ENCODE peak calls at places on chromosomes 16 and 17, in nine cellular contexts. One of them, this sample, is unnamed.
A peak's percentile ranks its signal among the peaks of the same experiment; 100 is the strongest.

GRCh38 chr17:27438631-27439030 is 17.6 kb upstream of the KSR1 start:
- DNase-seq in tibial nerve: no peak
- DNase-seq in cardiac muscle cell: peak; percentile 32
- DNase-seq in adipocyte: no peak
- DNase-seq in lower lobe of right lung: peak; percentile 14
- DNase-seq in body of pancreas: no peak
- DNase-seq in left ventricle myocardium inferior: no peak
- DNase-seq in A549: no peak
- DNase-seq in heart left ventricle: no peak
- DNase-seq in this sample: peak; percentile 19

GRCh38 chr17:33292184-33292980 is 713 bp downstream of the ASIC2 start:
- DNase-seq in left ventricle myocardium inferior: no peak
- DNase-seq in lower lobe of right lung: no peak
- DNase-seq in body of pancreas: no peak
- DNase-seq in heart left ventricle: no peak
- DNase-seq in A549: peak; percentile 67
- DNase-seq in cardiac muscle cell: peak; percentile 6
- DNase-seq in adipocyte: no peak
- DNase-seq in tibial nerve: no peak
- DNase-seq in this sample: no peak

GRCh38 chr17:63445065-63445464 is 1.0 kb downstream of the CYB561 start:
- DNase-seq in heart left ventricle: no peak
- DNase-seq in lower lobe of right lung: no peak
- DNase-seq in cardiac muscle cell: no peak
- DNase-seq in body of pancreas: no peak
- DNase-seq in adipocyte: no peak
- DNase-seq in left ventricle myocardium inferior: no peak
- DNase-seq in tibial nerve: no peak
- DNase-seq in A549: no peak
- DNase-seq in this sample: no peak

GRCh38 chr17:6872941-6873340 is 41.4 kb upstream of the TEKT1 start:
- DNase-seq in adipocyte: no peak
- DNase-seq in tibial nerve: no peak
- DNase-seq in A549: peak; percentile 59
- DNase-seq in lower lobe of right lung: no peak
- DNase-seq in left ventricle myocardium inferior: no peak
- DNase-seq in cardiac muscle cell: no peak
- DNase-seq in heart left ventricle: no peak
- DNase-seq in body of pancreas: no peak
- DNase-seq in this sample: no peak

GRCh38 chr17:41992576-41992975 is 24.7 kb downstream of the DNAJC7 start:
- DNase-seq in adipocyte: no peak
- DNase-seq in cardiac muscle cell: no peak
- DNase-seq in heart left ventricle: no peak
- DNase-seq in left ventricle myocardium inferior: no peak
- DNase-seq in tibial nerve: no peak
- DNase-seq in body of pancreas: no peak
- DNase-seq in A549: no peak
- DNase-seq in lower lobe of right lung: no peak
- DNase-seq in this sample: no peak

GRCh38 chr17:40568074-40568836 is 3.0 kb upstream of the CCR7 start:
- DNase-seq in tibial nerve: no peak
- DNase-seq in left ventricle myocardium inferior: no peak
- DNase-seq in body of pancreas: no peak
- DNase-seq in A549: no peak
- DNase-seq in lower lobe of right lung: no peak
- DNase-seq in heart left ventricle: no peak
- DNase-seq in cardiac muscle cell: no peak
- DNase-seq in adipocyte: no peak
- DNase-seq in this sample: no peak

GRCh38 chr16:85981826-85982562 is 83.0 kb downstream of the IRF8 start:
- DNase-seq in A549: no peak
- DNase-seq in body of pancreas: no peak
- DNase-seq in heart left ventricle: no peak
- DNase-seq in left ventricle myocardium inferior: no peak
- DNase-seq in adipocyte: no peak
- DNase-seq in cardiac muscle cell: no peak
- DNase-seq in lower lobe of right lung: no peak
- DNase-seq in tibial nerve: no peak
- DNase-seq in this sample: no peak

GRCh38 chr16:30491744-30492308 is 19.3 kb downstream of the ITGAL start:
- DNase-seq in A549: peak; percentile 80
- DNase-seq in left ventricle myocardium inferior: no peak
- DNase-seq in lower lobe of right lung: no peak
- DNase-seq in tibial nerve: no peak
- DNase-seq in cardiac muscle cell: peak; percentile 77
- DNase-seq in adipocyte: peak; percentile 70
- DNase-seq in body of pancreas: peak; percentile 16
- DNase-seq in heart left ventricle: no peak
- DNase-seq in this sample: no peak

GRCh38 chr16:88768041-88768876 is 16.8 kb downstream of the PIEZO1 start:
- DNase-seq in body of pancreas: peak; percentile 49
- DNase-seq in cardiac muscle cell: peak; percentile 87
- DNase-seq in tibial nerve: no peak
- DNase-seq in A549: no peak
- DNase-seq in left ventricle myocardium inferior: no peak
- DNase-seq in lower lobe of right lung: peak; percentile 87
- DNase-seq in heart left ventricle: no peak
- DNase-seq in adipocyte: no peak
- DNase-seq in this sample: peak; percentile 93

GRCh38 chr16:85639529-85640253 is 26.6 kb downstream of the GSE1 start:
- DNase-seq in tibial nerve: no peak
- DNase-seq in lower lobe of right lung: no peak
- DNase-seq in adipocyte: no peak
- DNase-seq in cardiac muscle cell: no peak
- DNase-seq in heart left ventricle: peak; percentile 78
- DNase-seq in A549: no peak
- DNase-seq in body of pancreas: peak; percentile 69
- DNase-seq in left ventricle myocardium inferior: peak; percentile 79
- DNase-seq in this sample: no peak

GRCh38 chr16:22265351-22265750 is 31.9 kb upstream of the POLR3E start:
- DNase-seq in left ventricle myocardium inferior: no peak
- DNase-seq in cardiac muscle cell: no peak
- DNase-seq in A549: no peak
- DNase-seq in adipocyte: peak; percentile 22
- DNase-seq in body of pancreas: no peak
- DNase-seq in heart left ventricle: no peak
- DNase-seq in tibial nerve: no peak
- DNase-seq in lower lobe of right lung: no peak
- DNase-seq in this sample: no peak

GRCh38 chr16:11253009-11253994 is 2.7 kb downstream of the SOCS1 start:
- DNase-seq in body of pancreas: no peak
- DNase-seq in left ventricle myocardium inferior: no peak
- DNase-seq in lower lobe of right lung: no peak
- DNase-seq in cardiac muscle cell: no peak
- DNase-seq in adipocyte: peak; percentile 19
- DNase-seq in heart left ventricle: no peak
- DNase-seq in tibial nerve: no peak
- DNase-seq in A549: no peak
- DNase-seq in this sample: no peak

GRCh38 chr16:88740727-88741055 is 34.4 kb downstream of the CTU2 start:
- DNase-seq in body of pancreas: no peak
- DNase-seq in cardiac muscle cell: no peak
- DNase-seq in lower lobe of right lung: no peak
- DNase-seq in tibial nerve: no peak
- DNase-seq in heart left ventricle: no peak
- DNase-seq in adipocyte: no peak
- DNase-seq in left ventricle myocardium inferior: no peak
- DNase-seq in A549: no peak
- DNase-seq in this sample: no peak

DNA sequence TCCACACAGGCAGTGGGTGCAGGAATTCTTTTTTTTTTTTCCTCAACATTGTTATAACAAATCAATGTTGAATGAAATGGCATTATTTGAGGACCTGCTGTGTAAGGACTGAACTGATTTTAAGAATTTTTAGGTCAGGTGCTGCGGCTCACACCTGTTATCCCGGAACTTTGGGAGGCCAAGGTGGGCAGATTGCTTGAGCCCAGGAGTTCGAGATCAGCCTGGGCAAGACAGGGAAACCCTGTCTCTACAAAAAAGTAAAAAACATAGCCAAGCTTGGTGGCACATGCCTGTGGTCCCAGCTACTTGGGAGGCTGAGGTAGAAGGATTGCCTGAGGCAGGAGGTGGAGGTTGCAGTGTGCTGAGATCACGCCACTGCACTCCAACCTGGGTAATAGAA is 12.4 kb downstream of the MPRIP start:
- DNase-seq in lower lobe of right lung: no peak
- DNase-seq in tibial nerve: no peak
- DNase-seq in body of pancreas: peak; percentile 5
- DNase-seq in cardiac muscle cell: no peak
- DNase-seq in left ventricle myocardium inferior: no peak
- DNase-seq in A549: no peak
- DNase-seq in adipocyte: no peak
- DNase-seq in heart left ventricle: no peak
- DNase-seq in this sample: peak; percentile 16
- H3K4me1 ChIP-seq in lower lobe of right lung: peaks cover 73% of the 10 kb centered on the region
- H3K4me1 ChIP-seq in tibial nerve: peaks cover 54% of the 10 kb centered on the region
- H3K4me1 ChIP-seq in body of pancreas: peaks cover 78% of the 10 kb centered on the region
- H3K4me1 ChIP-seq in cardiac muscle cell: peaks cover 12% of the 10 kb centered on the region
- H3K4me1 ChIP-seq in left ventricle myocardium inferior: peaks cover 99% of the 10 kb centered on the region
- H3K4me1 ChIP-seq in A549: peaks cover 96% of the 10 kb centered on the region
- H3K4me1 ChIP-seq in adipocyte: peaks cover 51% of the 10 kb centered on the region
- H3K4me1 ChIP-seq in heart left ventricle: peaks cover 82% of the 10 kb centered on the region
- H3K4me1 ChIP-seq in this sample: peaks cover 73% of the 10 kb centered on the region

GRCh38 chr17:2061441-2061797 is 6.5 kb downstream of the HIC1 start:
- DNase-seq in tibial nerve: no peak
- DNase-seq in left ventricle myocardium inferior: no peak
- DNase-seq in adipocyte: no peak
- DNase-seq in cardiac muscle cell: peak; percentile 34
- DNase-seq in A549: no peak
- DNase-seq in lower lobe of right lung: no peak
- DNase-seq in heart left ventricle: no peak
- DNase-seq in body of pancreas: no peak
- DNase-seq in this sample: no peak

GRCh38 chr17:2064147-2064489 is 9.2 kb downstream of the HIC1 start:
- DNase-seq in lower lobe of right lung: no peak
- DNase-seq in heart left ventricle: no peak
- DNase-seq in left ventricle myocardium inferior: no peak
- DNase-seq in A549: no peak
- DNase-seq in tibial nerve: no peak
- DNase-seq in body of pancreas: no peak
- DNase-seq in cardiac muscle cell: no peak
- DNase-seq in adipocyte: no peak
- DNase-seq in this sample: no peak

GRCh38 chr17:2063306-2064146 is 8.6 kb downstream of the HIC1 start:
- DNase-seq in cardiac muscle cell: peak; percentile 86
- DNase-seq in left ventricle myocardium inferior: no peak
- DNase-seq in heart left ventricle: peak; percentile 64
- DNase-seq in adipocyte: no peak
- DNase-seq in lower lobe of right lung: no peak
- DNase-seq in body of pancreas: no peak
- DNase-seq in A549: no peak
- DNase-seq in tibial nerve: no peak
- DNase-seq in this sample: no peak

GRCh38 chr17:2060681-2061440 is 6.0 kb downstream of the HIC1 start:
- DNase-seq in tibial nerve: no peak
- DNase-seq in adipocyte: no peak
- DNase-seq in body of pancreas: no peak
- DNase-seq in cardiac muscle cell: peak; percentile 58
- DNase-seq in A549: no peak
- DNase-seq in heart left ventricle: no peak
- DNase-seq in lower lobe of right lung: no peak
- DNase-seq in left ventricle myocardium inferior: no peak
- DNase-seq in this sample: no peak

DNA sequence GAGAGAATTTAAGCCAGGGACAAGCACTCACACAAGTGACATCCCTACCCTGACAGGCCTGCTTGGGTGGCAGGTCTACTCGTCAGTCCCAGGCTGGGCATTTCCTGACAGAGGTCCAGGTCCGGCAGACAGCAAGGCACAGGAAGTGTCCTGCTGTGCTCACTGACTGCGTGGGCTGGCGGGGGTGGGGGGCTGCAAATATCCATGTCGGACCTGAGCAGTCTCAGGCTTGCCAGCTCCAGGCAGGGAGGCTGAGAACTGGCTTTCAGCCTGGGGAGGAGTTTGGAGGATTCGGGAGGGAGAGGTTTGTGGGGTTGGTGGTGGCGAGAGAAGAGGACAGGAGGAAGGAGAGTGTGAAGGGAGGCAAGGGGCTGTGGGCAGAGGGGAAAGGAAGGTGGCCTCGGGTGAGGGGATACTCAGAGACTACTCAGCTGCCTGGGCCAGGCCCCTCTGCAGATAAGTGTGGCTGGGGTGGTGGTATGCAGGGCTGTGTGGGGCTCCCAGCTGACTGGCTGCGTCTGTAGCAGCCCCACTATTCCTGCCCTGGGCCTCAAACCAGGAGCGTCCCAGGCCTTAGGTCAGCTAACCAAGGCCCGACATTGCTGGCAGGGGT is 7.8 kb downstream of the HIC1 start:
- DNase-seq in body of pancreas: no peak
- DNase-seq in left ventricle myocardium inferior: no peak
- DNase-seq in cardiac muscle cell: peak; percentile 57
- DNase-seq in lower lobe of right lung: no peak
- DNase-seq in tibial nerve: no peak
- DNase-seq in A549: no peak
- DNase-seq in heart left ventricle: no peak
- DNase-seq in adipocyte: no peak
- DNase-seq in this sample: no peak
- H3K4me1 ChIP-seq in body of pancreas: peaks cover 14% of the 10 kb centered on the region
- H3K4me1 ChIP-seq in left ventricle myocardium inferior: peaks cover 100% of the 10 kb centered on the region
- H3K4me1 ChIP-seq in cardiac muscle cell: peaks cover 22% of the 10 kb centered on the region
- H3K4me1 ChIP-seq in lower lobe of right lung: peaks cover 79% of the 10 kb centered on the region
- H3K4me1 ChIP-seq in tibial nerve: peaks cover 83% of the 10 kb centered on the region
- H3K4me1 ChIP-seq in A549: no peaks in the 10 kb centered on the region
- H3K4me1 ChIP-seq in heart left ventricle: peaks cover 79% of the 10 kb centered on the region
- H3K4me1 ChIP-seq in adipocyte: peaks cover 82% of the 10 kb centered on the region
- H3K4me1 ChIP-seq in this sample: peaks cover 72% of the 10 kb centered on the region

DNA sequence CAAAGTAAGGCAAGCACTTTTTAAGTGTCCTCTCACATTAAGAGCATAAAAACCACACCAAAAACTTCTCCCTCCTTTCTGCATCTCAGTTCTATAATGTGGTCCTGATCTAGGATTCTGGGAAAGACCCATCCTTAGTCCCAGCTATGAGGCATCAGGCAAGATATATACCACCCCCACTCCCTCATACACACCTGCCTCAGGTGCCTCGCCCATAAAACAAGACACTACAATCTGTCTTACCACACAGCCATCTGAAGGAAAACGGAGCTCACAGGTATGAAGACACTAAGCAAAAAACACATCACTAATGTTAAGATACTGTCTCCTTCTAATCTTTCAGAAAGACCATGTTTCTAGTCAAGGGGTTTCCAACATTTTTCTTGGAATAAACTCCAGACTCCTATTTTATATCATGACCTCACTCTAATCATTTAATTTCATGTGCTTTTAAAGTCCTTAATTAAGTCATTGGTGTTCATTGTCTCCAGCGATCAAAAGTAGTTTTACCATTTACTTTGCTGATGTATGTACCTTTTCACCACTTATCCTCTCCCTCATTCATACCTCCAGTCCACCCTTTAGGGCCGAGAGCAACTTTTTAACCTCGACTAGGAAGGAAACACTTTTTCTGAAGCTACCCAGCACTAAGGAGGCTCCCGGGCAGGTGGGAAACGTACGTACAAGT is 1.1 kb downstream of the MAP3K14 start:
- DNase-seq in tibial nerve: no peak
- DNase-seq in left ventricle myocardium inferior: no peak
- DNase-seq in adipocyte: no peak
- DNase-seq in heart left ventricle: no peak
- DNase-seq in cardiac muscle cell: no peak
- DNase-seq in A549: no peak
- DNase-seq in lower lobe of right lung: no peak
- DNase-seq in body of pancreas: no peak
- DNase-seq in this sample: no peak
- H3K4me1 ChIP-seq in tibial nerve: peaks cover 64% of the 10 kb centered on the region
- H3K4me1 ChIP-seq in left ventricle myocardium inferior: peaks cover 76% of the 10 kb centered on the region
- H3K4me1 ChIP-seq in adipocyte: peaks cover 70% of the 10 kb centered on the region
- H3K4me1 ChIP-seq in heart left ventricle: peaks cover 62% of the 10 kb centered on the region
- H3K4me1 ChIP-seq in cardiac muscle cell: peaks cover 29% of the 10 kb centered on the region
- H3K4me1 ChIP-seq in A549: peaks cover 73% of the 10 kb centered on the region
- H3K4me1 ChIP-seq in lower lobe of right lung: peaks cover 69% of the 10 kb centered on the region
- H3K4me1 ChIP-seq in body of pancreas: peaks cover 56% of the 10 kb centered on the region
- H3K4me1 ChIP-seq in this sample: peaks cover 70% of the 10 kb centered on the region

GRCh38 chr17:81402530-81402941 is 7.3 kb downstream of the BAHCC1 start:
- DNase-seq in heart left ventricle: no peak
- DNase-seq in tibial nerve: no peak
- DNase-seq in left ventricle myocardium inferior: peak; percentile 60
- DNase-seq in body of pancreas: no peak
- DNase-seq in lower lobe of right lung: no peak
- DNase-seq in A549: no peak
- DNase-seq in adipocyte: no peak
- DNase-seq in cardiac muscle cell: no peak
- DNase-seq in this sample: no peak
- H3K4me1 ChIP-seq in heart left ventricle: peaks cover 71% of the 10 kb centered on the region
- H3K4me1 ChIP-seq in tibial nerve: peaks cover 60% of the 10 kb centered on the region
- H3K4me1 ChIP-seq in left ventricle myocardium inferior: peaks cover 92% of the 10 kb centered on the region
- H3K4me1 ChIP-seq in body of pancreas: peaks cover 51% of the 10 kb centered on the region
- H3K4me1 ChIP-seq in lower lobe of right lung: peaks cover 75% of the 10 kb centered on the region
- H3K4me1 ChIP-seq in A549: peaks cover 49% of the 10 kb centered on the region
- H3K4me1 ChIP-seq in adipocyte: peaks cover 63% of the 10 kb centered on the region
- H3K4me1 ChIP-seq in cardiac muscle cell: peaks cover 62% of the 10 kb centered on the region
- H3K4me1 ChIP-seq in this sample: peaks cover 57% of the 10 kb centered on the region